ENCODE peak calls at places on chromosomes 16 and 17, in five cellular contexts. H is type B pancreatic cell, P is tibial artery, X is H54, N is nephron progenitor cell. M is an unnamed sample.

GRCh38 chr17:60139438-60140285 is 10.1 kb upstream of the CA4 start:
- DNase-seq in X (no peak), N (peak), P (no peak), H (peak), M (peak)

GRCh38 chr16:20344630-20345029 is 7.9 kb downstream of the UMOD start:
- DNase-seq in X (no peak), P (no peak), N (no peak), H (no peak), M (no peak)

GRCh38 chr16:73000020-73000906 is 47.7 kb downstream of the ZFHX3 start:
- DNase-seq in H (no peak), N (no peak), X (no peak), P (peak), M (no peak)

GRCh38 chr17:75487351-75488070 is 27.8 kb downstream of the CASKIN2 start:
- DNase-seq in H (no peak), N (no peak), P (no peak), X (no peak), M (no peak)

GRCh38 chr17:43665038-43665386 is 3.3 kb upstream of the MEOX1 start:
- DNase-seq in X (no peak), N (no peak), H (no peak), P (no peak), M (no peak)

GRCh38 chr16:30571444-30572322 is at the start of gene ZNF688:
- DNase-seq in P (peak), X (peak), N (peak), H (peak), M (peak)

GRCh38 chr17:82648761-82649474 is 674 bp upstream of the WDR45B start:
- DNase-seq in H (peak), N (peak), X (peak), P (peak), M (peak)

GRCh38 chr17:58403312-58403711 is 14.0 kb downstream of the RNF43 start:
- DNase-seq in H (no peak), P (no peak), X (no peak), N (no peak), M (no peak)

GRCh38 chr17:51035436-51035835 is 85.2 kb downstream of the SPAG9 start:
- DNase-seq in X (no peak), P (no peak), H (no peak), N (no peak), M (no peak)

GRCh38 chr17:29582254-29582765 is 7.1 kb downstream of the GIT1 start:
- DNase-seq in X (no peak), H (no peak), P (no peak), N (no peak), M (no peak)